ENCODE peak calls at places on chromosomes 3 and 15, in four cellular contexts. L, C, Y and S are unnamed samples.

GRCh38 chr3:133038089-133038730 is at the start of gene TMEM108:
- DNase-seq in L (peak; percentile 18), Y (peak; percentile 90), C (peak; percentile 37), S (peak; percentile 83)

GRCh38 chr15:52784799-52785671 is 5.1 kb downstream of the ONECUT1 start:
- DNase-seq in L (no peak), C (no peak), Y (no peak), S (no peak)

GRCh38 chr3:194967126-194968117 is 281.7 kb downstream of the FAM43A start:
- DNase-seq in Y (no peak), L (peak; percentile 17), C (peak; percentile 2), S (no peak)

GRCh38 chr15:37397266-37398022 is 297.1 kb upstream of the MEIS2 start:
- DNase-seq in C (no peak), Y (no peak), L (no peak), S (no peak)

GRCh38 chr15:69749797-69750196 is 297.2 kb downstream of the RPLP1 start:
- DNase-seq in C (no peak), Y (no peak), L (no peak), S (no peak)

GRCh38 chr15:50257924-50258323 is 7.6 kb downstream of the HDC start:
- DNase-seq in L (no peak), C (no peak), Y (no peak), S (no peak)

GRCh38 chr3:112005091-112005672 is 6.5 kb downstream of the TAGLN3 start:
- DNase-seq in Y (no peak), L (no peak), C (no peak), S (no peak)

GRCh38 chr15:73755946-73756345 is 2.8 kb upstream of the INSYN1 start:
- DNase-seq in L (no peak), Y (no peak), C (no peak), S (no peak)

GRCh38 chr3:4758957-4759656 is 220.1 kb upstream of the BHLHE40 start:
- DNase-seq in Y (no peak), L (no peak), C (no peak), S (no peak)

GRCh38 chr3:88019024-88019423 is 39.8 kb downstream of the CGGBP1 start:
- DNase-seq in L (no peak), C (peak; percentile 33), Y (no peak), S (no peak)

GRCh38 chr15:80072285-80072684 is 12.8 kb downstream of the ZFAND6 start:
- DNase-seq in Y (no peak), L (peak; percentile 87), C (peak; percentile 52), S (no peak)

GRCh38 chr3:108485146-108485545 is 25.2 kb downstream of the MYH15 start:
- DNase-seq in C (no peak), Y (no peak), L (no peak), S (no peak)

GRCh38 chr3:148077318-148077923 is 620.3 kb upstream of the AGTR1 start:
- DNase-seq in Y (no peak), C (peak; percentile 9), L (peak; percentile 21), S (no peak)

DNA sequence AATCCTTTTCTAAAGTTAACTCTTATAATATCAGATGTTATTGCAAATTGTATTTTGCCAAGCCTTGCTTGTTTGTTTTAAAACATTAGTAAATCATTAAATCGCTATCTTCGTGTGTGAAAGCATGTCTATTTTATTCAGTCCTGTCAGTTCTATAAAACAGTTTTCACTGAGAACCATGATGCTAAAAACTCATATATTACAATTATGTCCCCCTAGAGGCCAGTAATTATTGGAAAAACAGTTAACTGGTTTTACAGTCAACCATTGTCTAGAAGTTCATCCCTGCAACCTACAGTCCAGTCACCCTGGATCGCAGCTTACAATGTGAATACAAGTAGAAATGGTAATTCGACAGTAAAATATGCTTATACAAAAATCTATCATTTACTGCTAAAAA is 311.5 kb upstream of the ROBO2 start:
- DNase-seq in C (no peak), L (no peak), Y (no peak), S (no peak)
- TF ChIP-seq CTCF in C (no peak), L (no peak), Y (no peak), S (no peak)

DNA sequence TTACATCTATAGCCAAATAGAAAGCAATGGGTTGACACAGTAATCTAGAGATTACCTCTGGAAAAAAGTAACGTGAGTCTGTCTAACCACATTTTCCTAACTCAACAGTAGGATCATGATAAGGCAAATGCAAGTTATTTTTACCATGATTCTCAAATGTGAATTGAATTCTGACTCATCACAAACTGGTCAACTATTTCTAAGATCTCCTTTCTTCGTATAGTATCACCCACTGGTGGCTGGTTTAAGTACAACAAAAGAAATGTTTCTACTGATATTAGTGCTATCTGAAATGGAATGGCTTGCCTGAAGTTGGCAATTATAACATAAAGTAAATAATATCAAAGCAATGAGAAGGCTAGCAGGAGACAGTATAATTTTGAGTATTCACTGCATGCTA is 102.2 kb downstream of the ABI3BP start:
- DNase-seq in C (no peak), Y (no peak), L (peak; percentile 37), S (no peak)
- TF ChIP-seq CTCF in C (no peak), Y (peak; percentile 24), L (peak; percentile 46), S (peak; percentile 12)

GRCh38 chr3:129428382-129429079 is at the start of gene EFCAB12:
- DNase-seq in Y (peak; percentile 87), L (peak; percentile 90), C (peak; percentile 88), S (peak; percentile 51)
- TF ChIP-seq CTCF in Y (no peak), L (no peak), C (no peak), S (no peak)

DNA sequence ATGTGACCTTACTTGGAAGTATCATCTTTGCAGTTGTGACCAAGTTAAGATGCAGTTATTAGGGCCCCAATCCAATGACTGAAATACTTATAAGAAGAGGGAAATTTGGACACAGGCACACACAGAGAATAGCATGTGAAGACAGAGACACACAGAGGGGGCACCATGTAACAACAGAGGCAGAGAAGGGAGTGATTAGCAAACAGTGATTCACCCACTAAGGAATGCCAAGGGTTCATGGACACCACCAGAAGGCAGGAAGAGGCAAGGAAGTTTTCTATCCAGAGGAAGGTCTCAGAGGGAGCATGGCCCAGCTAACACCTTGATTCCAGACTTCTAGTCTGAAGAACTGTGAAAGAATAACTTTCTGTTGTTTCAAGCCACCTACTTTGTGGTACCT is 25.0 kb downstream of the SIDT1 start:
- DNase-seq in L (peak; percentile 32), Y (no peak), C (no peak), S (no peak)
- TF ChIP-seq CTCF in L (peak; percentile 9), Y (no peak), C (no peak), S (no peak)

GRCh38 chr3:131283862-131284261 is 97.7 kb upstream of the NUDT16 start:
- DNase-seq in Y (no peak), L (peak; percentile 12), C (no peak), S (no peak)

GRCh38 chr3:131282967-131283366 is 98.6 kb upstream of the NUDT16 start:
- DNase-seq in C (no peak), L (no peak), Y (no peak), S (no peak)

GRCh38 chr3:131282379-131282778 is 99.2 kb upstream of the NUDT16 start:
- DNase-seq in L (no peak), C (no peak), Y (no peak), S (no peak)

DNA sequence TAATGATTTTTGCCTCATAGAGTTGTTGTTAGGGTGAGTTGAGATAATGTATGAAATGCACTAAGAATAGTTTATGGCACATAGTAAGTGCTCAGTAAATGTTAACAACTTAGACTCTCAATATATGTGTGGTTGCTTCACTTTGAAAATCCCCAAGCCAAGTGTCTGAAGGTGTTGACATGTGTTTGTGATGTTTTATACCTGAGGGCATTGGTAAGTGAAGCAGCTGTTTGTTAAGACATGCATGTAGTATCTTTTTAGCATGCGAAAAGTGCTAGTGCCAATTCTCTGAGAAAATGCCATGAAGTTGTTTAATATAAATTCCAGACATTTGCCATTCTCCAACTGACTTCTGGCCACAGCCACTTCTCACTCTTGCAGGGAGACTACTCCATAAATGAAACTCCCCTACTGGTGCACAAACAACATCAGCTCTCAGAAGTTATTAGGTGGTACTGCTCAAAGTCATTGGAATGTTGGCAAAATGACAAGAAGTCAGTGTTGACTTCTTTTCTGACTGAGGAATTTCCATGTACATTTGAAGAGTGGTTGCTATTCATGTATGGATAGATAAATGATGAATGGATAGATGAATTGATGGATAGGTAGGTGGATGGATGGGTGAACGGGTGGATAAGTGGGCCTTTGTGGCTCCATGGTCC is 103.6 kb upstream of the NUDT16 start:
- DNase-seq in L (peak; percentile 33), Y (no peak), C (no peak), S (no peak)
- TF ChIP-seq CTCF in L (no peak), Y (no peak), C (no peak), S (no peak)